ENCODE peak calls at places on chromosomes 11 and 22, in nine cellular contexts. One of them, this sample, is unnamed.
A peak's percentile ranks its signal among the peaks of the same experiment; 100 is the strongest.

GRCh38 chr11:79241205-79241604 is 199.6 kb downstream of the TENM4 start:
- DNase-seq in GF-D8: no peak
- DNase-seq in NCI-H510A treated with DMSO at 0.1 percent for 48 hours: no peak
- DNase-seq in retina: peak; percentile 56
- DNase-seq in globus pallidus: no peak
- DNase-seq in activated T-helper 1 cell treated with Interleukin-2 at 50 U/mL for 16 hours: no peak
- DNase-seq in dermis blood vessel endothelial cell: no peak
- DNase-seq in AG09319: no peak
- DNase-seq in kidney: no peak
- DNase-seq in this sample: no peak

GRCh38 chr11:58801302-58801701 is 43.2 kb downstream of the GLYATL2 start:
- DNase-seq in kidney: no peak
- DNase-seq in NCI-H510A treated with DMSO at 0.1 percent for 48 hours: no peak
- DNase-seq in GF-D8: no peak
- DNase-seq in globus pallidus: no peak
- DNase-seq in dermis blood vessel endothelial cell: no peak
- DNase-seq in AG09319: no peak
- DNase-seq in activated T-helper 1 cell treated with Interleukin-2 at 50 U/mL for 16 hours: no peak
- DNase-seq in retina: no peak
- DNase-seq in this sample: no peak

GRCh38 chr11:35804446-35805040 is 139.3 kb upstream of the LDLRAD3 start:
- DNase-seq in dermis blood vessel endothelial cell: no peak
- DNase-seq in globus pallidus: peak; percentile 88
- DNase-seq in activated T-helper 1 cell treated with Interleukin-2 at 50 U/mL for 16 hours: no peak
- DNase-seq in NCI-H510A treated with DMSO at 0.1 percent for 48 hours: no peak
- DNase-seq in kidney: no peak
- DNase-seq in AG09319: no peak
- DNase-seq in retina: no peak
- DNase-seq in GF-D8: no peak
- DNase-seq in this sample: no peak

GRCh38 chr11:36219996-36220395 is 69.2 kb downstream of the COMMD9 start:
- DNase-seq in activated T-helper 1 cell treated with Interleukin-2 at 50 U/mL for 16 hours: no peak
- DNase-seq in retina: no peak
- DNase-seq in dermis blood vessel endothelial cell: no peak
- DNase-seq in NCI-H510A treated with DMSO at 0.1 percent for 48 hours: no peak
- DNase-seq in globus pallidus: no peak
- DNase-seq in GF-D8: no peak
- DNase-seq in AG09319: no peak
- DNase-seq in kidney: no peak
- DNase-seq in this sample: no peak

GRCh38 chr22:35330258-35330861 is 30.7 kb downstream of the TOM1 start:
- DNase-seq in activated T-helper 1 cell treated with Interleukin-2 at 50 U/mL for 16 hours: peak; percentile 39
- DNase-seq in kidney: peak; percentile 93
- DNase-seq in GF-D8: peak; percentile 85
- DNase-seq in NCI-H510A treated with DMSO at 0.1 percent for 48 hours: no peak
- DNase-seq in AG09319: no peak
- DNase-seq in retina: no peak
- DNase-seq in dermis blood vessel endothelial cell: peak; percentile 87
- DNase-seq in globus pallidus: no peak
- DNase-seq in this sample: peak; percentile 31

GRCh38 chr22:41782751-41783150 is 17.7 kb upstream of the CCDC134 start:
- DNase-seq in kidney: no peak
- DNase-seq in GF-D8: no peak
- DNase-seq in globus pallidus: no peak
- DNase-seq in AG09319: no peak
- DNase-seq in NCI-H510A treated with DMSO at 0.1 percent for 48 hours: no peak
- DNase-seq in retina: no peak
- DNase-seq in dermis blood vessel endothelial cell: no peak
- DNase-seq in activated T-helper 1 cell treated with Interleukin-2 at 50 U/mL for 16 hours: no peak
- DNase-seq in this sample: no peak

GRCh38 chr22:20243545-20244249 is 24.4 kb downstream of the RTN4R start:
- DNase-seq in dermis blood vessel endothelial cell: peak; percentile 64
- DNase-seq in GF-D8: peak; percentile 41
- DNase-seq in globus pallidus: no peak
- DNase-seq in AG09319: peak; percentile 23
- DNase-seq in kidney: peak; percentile 90
- DNase-seq in retina: peak; percentile 77
- DNase-seq in activated T-helper 1 cell treated with Interleukin-2 at 50 U/mL for 16 hours: peak; percentile 41
- DNase-seq in NCI-H510A treated with DMSO at 0.1 percent for 48 hours: peak; percentile 72
- DNase-seq in this sample: peak; percentile 60

GRCh38 chr22:46788426-46789168 is 26.1 kb downstream of the TBC1D22A start:
- DNase-seq in GF-D8: no peak
- DNase-seq in AG09319: no peak
- DNase-seq in kidney: peak; percentile 36
- DNase-seq in globus pallidus: no peak
- DNase-seq in dermis blood vessel endothelial cell: no peak
- DNase-seq in NCI-H510A treated with DMSO at 0.1 percent for 48 hours: no peak
- DNase-seq in retina: no peak
- DNase-seq in activated T-helper 1 cell treated with Interleukin-2 at 50 U/mL for 16 hours: no peak
- DNase-seq in this sample: no peak

GRCh38 chr11:15179167-15179566 is 64.4 kb downstream of the INSC start:
- DNase-seq in activated T-helper 1 cell treated with Interleukin-2 at 50 U/mL for 16 hours: no peak
- DNase-seq in globus pallidus: no peak
- DNase-seq in dermis blood vessel endothelial cell: no peak
- DNase-seq in retina: no peak
- DNase-seq in AG09319: peak; percentile 64
- DNase-seq in GF-D8: no peak
- DNase-seq in NCI-H510A treated with DMSO at 0.1 percent for 48 hours: no peak
- DNase-seq in kidney: no peak
- DNase-seq in this sample: no peak

GRCh38 chr11:65290448-65291165 is 24.1 kb upstream of the CDC42EP2 start:
- DNase-seq in activated T-helper 1 cell treated with Interleukin-2 at 50 U/mL for 16 hours: no peak
- DNase-seq in globus pallidus: peak; percentile 93
- DNase-seq in retina: no peak
- DNase-seq in NCI-H510A treated with DMSO at 0.1 percent for 48 hours: no peak
- DNase-seq in AG09319: peak; percentile 99
- DNase-seq in GF-D8: peak; percentile 97
- DNase-seq in dermis blood vessel endothelial cell: peak; percentile 86
- DNase-seq in kidney: peak; percentile 93
- DNase-seq in this sample: no peak

GRCh38 chr11:34305095-34305692 is 52.6 kb downstream of the ABTB2 start:
- DNase-seq in GF-D8: no peak
- DNase-seq in globus pallidus: no peak
- DNase-seq in activated T-helper 1 cell treated with Interleukin-2 at 50 U/mL for 16 hours: no peak
- DNase-seq in dermis blood vessel endothelial cell: no peak
- DNase-seq in NCI-H510A treated with DMSO at 0.1 percent for 48 hours: no peak
- DNase-seq in AG09319: no peak
- DNase-seq in kidney: no peak
- DNase-seq in retina: no peak
- DNase-seq in this sample: no peak

GRCh38 chr22:24580276-24580675 is 12.6 kb downstream of the LRRC75B start:
- DNase-seq in NCI-H510A treated with DMSO at 0.1 percent for 48 hours: no peak
- DNase-seq in dermis blood vessel endothelial cell: no peak
- DNase-seq in globus pallidus: no peak
- DNase-seq in retina: no peak
- DNase-seq in kidney: no peak
- DNase-seq in activated T-helper 1 cell treated with Interleukin-2 at 50 U/mL for 16 hours: no peak
- DNase-seq in AG09319: peak; percentile 42
- DNase-seq in GF-D8: no peak
- DNase-seq in this sample: no peak

GRCh38 chr22:25881353-25881752 is 139.4 kb downstream of the MYO18B start:
- DNase-seq in globus pallidus: no peak
- DNase-seq in retina: peak; percentile 85
- DNase-seq in kidney: no peak
- DNase-seq in NCI-H510A treated with DMSO at 0.1 percent for 48 hours: no peak
- DNase-seq in activated T-helper 1 cell treated with Interleukin-2 at 50 U/mL for 16 hours: no peak
- DNase-seq in GF-D8: no peak
- DNase-seq in dermis blood vessel endothelial cell: no peak
- DNase-seq in AG09319: no peak
- DNase-seq in this sample: no peak

GRCh38 chr11:61054927-61055562 is 47.2 kb upstream of the CD5 start:
- DNase-seq in GF-D8: no peak
- DNase-seq in NCI-H510A treated with DMSO at 0.1 percent for 48 hours: no peak
- DNase-seq in AG09319: no peak
- DNase-seq in globus pallidus: no peak
- DNase-seq in activated T-helper 1 cell treated with Interleukin-2 at 50 U/mL for 16 hours: no peak
- DNase-seq in retina: no peak
- DNase-seq in dermis blood vessel endothelial cell: no peak
- DNase-seq in kidney: no peak
- DNase-seq in this sample: no peak

GRCh38 chr22:50408311-50408710 is 65.2 kb downstream of the PPP6R2 start:
- DNase-seq in dermis blood vessel endothelial cell: no peak
- DNase-seq in NCI-H510A treated with DMSO at 0.1 percent for 48 hours: no peak
- DNase-seq in retina: no peak
- DNase-seq in activated T-helper 1 cell treated with Interleukin-2 at 50 U/mL for 16 hours: no peak
- DNase-seq in AG09319: no peak
- DNase-seq in GF-D8: no peak
- DNase-seq in globus pallidus: no peak
- DNase-seq in kidney: no peak
- DNase-seq in this sample: no peak

GRCh38 chr11:66868726-66869291 is 11.9 kb downstream of the LRFN4 start:
- DNase-seq in kidney: peak; percentile 81
- DNase-seq in dermis blood vessel endothelial cell: peak; percentile 30
- DNase-seq in AG09319: no peak
- DNase-seq in activated T-helper 1 cell treated with Interleukin-2 at 50 U/mL for 16 hours: peak; percentile 57
- DNase-seq in GF-D8: no peak
- DNase-seq in globus pallidus: no peak
- DNase-seq in NCI-H510A treated with DMSO at 0.1 percent for 48 hours: peak; percentile 39
- DNase-seq in retina: no peak
- DNase-seq in this sample: peak; percentile 67

GRCh38 chr22:49995413-49996191 is 17.0 kb downstream of the IL17REL start:
- DNase-seq in globus pallidus: no peak
- DNase-seq in dermis blood vessel endothelial cell: no peak
- DNase-seq in activated T-helper 1 cell treated with Interleukin-2 at 50 U/mL for 16 hours: no peak
- DNase-seq in GF-D8: no peak
- DNase-seq in retina: no peak
- DNase-seq in kidney: no peak
- DNase-seq in NCI-H510A treated with DMSO at 0.1 percent for 48 hours: no peak
- DNase-seq in AG09319: no peak
- DNase-seq in this sample: no peak

GRCh38 chr22:19430890-19431541 is 517 bp downstream of the HIRA start:
- DNase-seq in retina: peak; percentile 75
- DNase-seq in globus pallidus: no peak
- DNase-seq in kidney: peak; percentile 85
- DNase-seq in NCI-H510A treated with DMSO at 0.1 percent for 48 hours: no peak
- DNase-seq in GF-D8: no peak
- DNase-seq in dermis blood vessel endothelial cell: peak; percentile 52
- DNase-seq in AG09319: no peak
- DNase-seq in activated T-helper 1 cell treated with Interleukin-2 at 50 U/mL for 16 hours: no peak
- DNase-seq in this sample: no peak

GRCh38 chr11:45922425-45923082 is at the start of gene LARGE2:
- DNase-seq in dermis blood vessel endothelial cell: no peak
- DNase-seq in activated T-helper 1 cell treated with Interleukin-2 at 50 U/mL for 16 hours: no peak
- DNase-seq in globus pallidus: no peak
- DNase-seq in AG09319: no peak
- DNase-seq in retina: no peak
- DNase-seq in kidney: peak; percentile 87
- DNase-seq in NCI-H510A treated with DMSO at 0.1 percent for 48 hours: no peak
- DNase-seq in GF-D8: no peak
- DNase-seq in this sample: no peak

GRCh38 chr22:40890881-40891280 is 29.0 kb upstream of the DNAJB7 start:
- DNase-seq in globus pallidus: no peak
- DNase-seq in AG09319: peak; percentile 2
- DNase-seq in kidney: no peak
- DNase-seq in retina: no peak
- DNase-seq in NCI-H510A treated with DMSO at 0.1 percent for 48 hours: no peak
- DNase-seq in dermis blood vessel endothelial cell: no peak
- DNase-seq in activated T-helper 1 cell treated with Interleukin-2 at 50 U/mL for 16 hours: no peak
- DNase-seq in GF-D8: no peak
- DNase-seq in this sample: no peak